ENCODE peak calls at places on chromosomes 7 and 10, in five cellular contexts. A, Z, Y, L and J are unnamed samples.

GRCh38 chr7:24756989-24757798 is at the start of gene GSDME:
- DNase-seq in A (peak), Z (no peak), Y (no peak), L (peak), J (peak)

GRCh38 chr10:61609609-61610166 is 53.0 kb upstream of the CABCOCO1 start:
- DNase-seq in A (no peak), Z (no peak), Y (no peak), L (no peak), J (no peak)

GRCh38 chr10:90751107-90751997 is 106.5 kb downstream of the HTR7 start:
- DNase-seq in A (peak), Z (no peak), Y (peak), L (peak), J (peak)

GRCh38 chr7:142482899-142483658 is 225.2 kb upstream of the PRSS58 start:
- DNase-seq in A (peak), Z (no peak), Y (no peak), L (peak), J (peak)

GRCh38 chr7:78777844-78778243 is 675.6 kb downstream of the MAGI2 start:
- DNase-seq in A (no peak), Z (no peak), Y (no peak), L (no peak), J (no peak)

GRCh38 chr10:35888400-35888799 is 246.3 kb upstream of the FZD8 start:
- DNase-seq in A (no peak), Z (no peak), Y (no peak), L (no peak), J (no peak)

GRCh38 chr10:110006358-110007170 is 1.2 kb upstream of the ADD3 start:
- DNase-seq in A (peak), Z (peak), Y (no peak), L (peak), J (peak)

GRCh38 chr10:18610517-18610916 is 40.9 kb downstream of the NSUN6 start:
- DNase-seq in A (peak), Z (peak), Y (no peak), L (peak), J (peak)

GRCh38 chr7:36840930-36841329 is 116.6 kb upstream of the AOAH start:
- DNase-seq in A (no peak), Z (no peak), Y (no peak), L (no peak), J (no peak)

GRCh38 chr7:83970081-83970480 is 224.5 kb downstream of the SEMA3A start:
- DNase-seq in A (no peak), Z (no peak), Y (no peak), L (no peak), J (no peak)

GRCh38 chr10:1360581-1361164 is 304.5 kb downstream of the WDR37 start:
- DNase-seq in A (no peak), Z (no peak), Y (no peak), L (no peak), J (peak)

GRCh38 chr7:2687881-2688318 is at the start of gene AMZ1:
- DNase-seq in A (no peak), Z (no peak), Y (no peak), L (no peak), J (no peak)

GRCh38 chr7:111486472-111487142 is 75.7 kb downstream of the IMMP2L start:
- DNase-seq in A (peak), Z (no peak), Y (no peak), L (peak), J (peak)

GRCh38 chr10:107277591-107277990 is 113.1 kb upstream of the SORCS1 start:
- DNase-seq in A (no peak), Z (no peak), Y (no peak), L (no peak), J (no peak)

GRCh38 chr10:88238515-88238914 is 344.6 kb downstream of the RNLS start:
- DNase-seq in A (no peak), Z (no peak), Y (no peak), L (no peak), J (no peak)

GRCh38 chr7:4682621-4683042 is 537 bp downstream of the FOXK1 start:
- DNase-seq in A (peak), Z (no peak), Y (peak), L (peak), J (peak)

GRCh38 chr7:150325110-150325611 is 1.8 kb upstream of the ACTR3C start:
- DNase-seq in A (peak), Z (no peak), Y (no peak), L (peak), J (no peak)

GRCh38 chr10:86373828-86374227 is 7.2 kb upstream of the GRID1 start:
- DNase-seq in A (no peak), Z (no peak), Y (no peak), L (no peak), J (no peak)

GRCh38 chr10:73244866-73245477 is 2.1 kb downstream of the DNAJC9 start:
- DNase-seq in A (peak), Z (no peak), Y (no peak), L (peak), J (peak)

GRCh38 chr7:33831389-33832118 is 73.8 kb upstream of the BMPER start:
- DNase-seq in A (peak), Z (no peak), Y (no peak), L (peak), J (no peak)

GRCh38 chr7:22350466-22351328 is 6.3 kb downstream of the RAPGEF5 start:
- DNase-seq in A (peak), Z (no peak), Y (no peak), L (peak), J (no peak)

GRCh38 chr10:131792809-131793208 is 108.0 kb upstream of the PPP2R2D start:
- DNase-seq in A (no peak), Z (no peak), Y (no peak), L (no peak), J (no peak)

GRCh38 chr10:69421611-69422308 is 5.0 kb upstream of the TACR2 start:
- DNase-seq in A (peak), Z (no peak), Y (no peak), L (peak), J (no peak)

GRCh38 chr7:47638679-47639306 is 56.9 kb upstream of the TNS3 start:
- DNase-seq in A (no peak), Z (no peak), Y (no peak), L (peak), J (no peak)

GRCh38 chr10:121734517-121735137 is 136.4 kb upstream of the FGFR2 start:
- DNase-seq in A (no peak), Z (no peak), Y (no peak), L (peak), J (peak)

GRCh38 chr7:43362652-43363428 is 220.1 kb upstream of the STK17A start:
- DNase-seq in A (peak), Z (no peak), Y (no peak), L (peak), J (no peak)